ENCODE peak calls at places on chromosomes 4 and X, in seven cellular contexts. V, G, T, P, Y, C and H are unnamed samples.

GRCh38 chr4:78205601-78206000 is 148.5 kb downstream of the FRAS1 start:
- DNase-seq in G (no peak), P (no peak), T (no peak), Y (no peak), V (peak), C (no peak), H (no peak)

GRCh38 chr4:26726655-26727387 is 133.8 kb upstream of the STIM2 start:
- DNase-seq in P (no peak), T (no peak), Y (no peak), G (no peak), V (no peak), C (no peak), H (no peak)

GRCh38 chrX:65300104-65300809 is 234.3 kb downstream of the LAS1L start:
- DNase-seq in C (no peak), V (no peak), Y (no peak), G (no peak), P (no peak), T (no peak), H (no peak)

GRCh38 chr4:147826288-147826646 is 94.4 kb downstream of the ARHGAP10 start:
- DNase-seq in P (no peak), V (no peak), G (no peak), C (peak), Y (no peak), T (no peak), H (peak)

GRCh38 chrX:134146493-134146892 is 90.5 kb upstream of the CCDC160 start:
- DNase-seq in T (no peak), Y (no peak), V (no peak), P (no peak), G (no peak), C (no peak), H (no peak)

GRCh38 chr4:102608190-102608589 is 107.0 kb downstream of the NFKB1 start:
- DNase-seq in P (no peak), Y (no peak), V (peak), C (no peak), T (no peak), G (no peak), H (no peak)

GRCh38 chr4:140109626-140110213 is 44.3 kb downstream of the MAML3 start:
- DNase-seq in C (no peak), V (no peak), Y (no peak), P (no peak), T (no peak), G (no peak), H (no peak)

GRCh38 chr4:176549161-176549865 is 229.5 kb downstream of the SPCS3 start:
- DNase-seq in Y (no peak), T (no peak), G (no peak), P (no peak), V (peak), C (no peak), H (no peak)

GRCh38 chr4:165844151-165844550 is 28.9 kb upstream of the TLL1 start:
- DNase-seq in P (no peak), G (no peak), T (no peak), C (peak), Y (no peak), V (no peak), H (peak)

GRCh38 chr4:7391637-7392437 is 42.9 kb downstream of the PSAPL1 start:
- DNase-seq in C (no peak), G (no peak), T (no peak), V (no peak), P (no peak), Y (no peak), H (no peak)

GRCh38 chr4:101649790-101650450 is 140.6 kb upstream of the BANK1 start:
- DNase-seq in G (no peak), V (no peak), P (no peak), C (no peak), Y (no peak), T (no peak), H (no peak)